ENCODE peak calls at places on chromosomes 5 and 9, in five cellular contexts. C is gastrocnemius medialis, N is tibial artery, A is heart left ventricle, F is small intestine. J is an unnamed sample.
A peak's percentile ranks its signal among the peaks of the same experiment; 100 is the strongest.

GRCh38 chr9:35277649-35278359 is 116.0 kb downstream of the UNC13B start:
- DNase-seq in F (no peak), C (peak; percentile 15), A (peak; percentile 8), N (peak; percentile 24), J (no peak)

GRCh38 chr5:10453564-10453963 is 11.9 kb downstream of the ROPN1L start:
- DNase-seq in F (no peak), N (no peak), A (no peak), C (no peak), J (no peak)

GRCh38 chr9:132168347-132168746 is 6.5 kb downstream of the NTNG2 start:
- DNase-seq in C (no peak), F (no peak), N (no peak), A (peak; percentile 58), J (no peak)

GRCh38 chr5:107103522-107103921 is 567.2 kb downstream of the EFNA5 start:
- DNase-seq in A (no peak), C (no peak), N (no peak), F (no peak), J (no peak)

GRCh38 chr9:37996050-37996811 is 72.8 kb downstream of the SHB start:
- DNase-seq in A (no peak), C (no peak), F (no peak), N (no peak), J (no peak)

GRCh38 chr9:95176755-95177319 is 140.7 kb downstream of the FANCC start:
- DNase-seq in N (no peak), A (no peak), F (no peak), C (no peak), J (no peak)

GRCh38 chr9:131758972-131759647 is 19.2 kb upstream of the RAPGEF1 start:
- DNase-seq in N (no peak), A (no peak), C (no peak), F (peak; percentile 11), J (no peak)

GRCh38 chr9:86795861-86796497 is 151.3 kb downstream of the GAS1 start:
- DNase-seq in C (peak; percentile 19), N (peak; percentile 71), A (peak; percentile 38), F (no peak), J (no peak)

GRCh38 chr5:73280821-73281746 is 108.1 kb downstream of the TMEM174 start:
- DNase-seq in C (no peak), F (peak; percentile 67), N (peak; percentile 45), A (peak; percentile 41), J (no peak)

GRCh38 chr5:59093329-59093728 is 510.5 kb downstream of the RAB3C start:
- DNase-seq in N (no peak), F (peak; percentile 23), C (no peak), A (no peak), J (no peak)

GRCh38 chr9:35489313-35490154 is at the start of gene RUSC2:
- DNase-seq in C (peak; percentile 72), N (peak; percentile 81), F (peak; percentile 63), A (peak; percentile 87), J (peak; percentile 21)

GRCh38 chr9:114687034-114687433 is 5.0 kb upstream of the TEX48 start:
- DNase-seq in N (no peak), A (no peak), C (no peak), F (no peak), J (no peak)

GRCh38 chr9:124520206-124520596 is 13.0 kb upstream of the NR5A1 start:
- DNase-seq in F (peak; percentile 12), A (no peak), N (no peak), C (no peak), J (no peak)

GRCh38 chr5:72248352-72249032 is 71.5 kb downstream of the MRPS27 start:
- DNase-seq in N (peak; percentile 52), A (peak; percentile 62), F (peak; percentile 42), C (no peak), J (no peak)

GRCh38 chr9:27413507-27414214 is 110.4 kb upstream of the IFNK start:
- DNase-seq in F (peak; percentile 35), N (no peak), C (no peak), A (no peak), J (no peak)

GRCh38 chr5:119426059-119426458 is 26.2 kb upstream of the HSD17B4 start:
- DNase-seq in A (no peak), F (no peak), N (no peak), C (no peak), J (no peak)

GRCh38 chr9:108290839-108291585 is 564.8 kb downstream of the ACTL7B start:
- DNase-seq in A (no peak), N (no peak), F (no peak), C (no peak), J (no peak)

GRCh38 chr9:127561491-127562270 is 50.4 kb upstream of the STXBP1 start:
- DNase-seq in C (peak; percentile 47), F (peak; percentile 57), N (peak; percentile 93), A (peak; percentile 79), J (no peak)

GRCh38 chr5:137752873-137753226 is 1.3 kb downstream of the HNRNPA0 start:
- DNase-seq in C (no peak), A (peak; percentile 20), F (peak; percentile 14), N (peak; percentile 23), J (no peak)

GRCh38 chr9:99819123-99819483 is 2.6 kb upstream of the NR4A3 start:
- DNase-seq in F (no peak), A (no peak), N (no peak), C (no peak), J (no peak)

GRCh38 chr9:69469136-69469535 is 144.1 kb downstream of the ENTREP1 start:
- DNase-seq in A (no peak), C (no peak), F (no peak), N (no peak), J (no peak)

GRCh38 chr9:110994771-110995241 is 43.5 kb downstream of the LPAR1 start:
- DNase-seq in C (no peak), N (no peak), A (no peak), F (no peak), J (no peak)

GRCh38 chr9:14749738-14750137 is 27.2 kb upstream of the CER1 start:
- DNase-seq in C (no peak), F (no peak), N (no peak), A (no peak), J (no peak)

GRCh38 chr9:92931606-92932005 is 15.7 kb upstream of the FGD3 start:
- DNase-seq in F (no peak), N (no peak), C (no peak), A (no peak), J (no peak)

GRCh38 chr9:80070071-80070742 is 498.4 kb downstream of the TLE4 start:
- DNase-seq in A (no peak), C (no peak), N (no peak), F (no peak), J (no peak)

GRCh38 chr5:142095035-142095434 is 13.5 kb upstream of the NDFIP1 start:
- DNase-seq in F (no peak), N (no peak), C (no peak), A (no peak), J (no peak)

GRCh38 chr5:108258001-108258400 is 123.9 kb downstream of the FBXL17 start:
- DNase-seq in C (no peak), A (no peak), F (no peak), N (no peak), J (no peak)

GRCh38 chr9:30815585-30815984 is 1568.9 kb upstream of the ACO1 start:
- DNase-seq in N (no peak), F (no peak), A (no peak), C (no peak), J (no peak)

GRCh38 chr5:74275204-74275992 is 365.1 kb downstream of the ENC1 start:
- DNase-seq in F (no peak), C (no peak), N (no peak), A (no peak), J (no peak)

GRCh38 chr5:43485406-43485805 is 1.7 kb upstream of the TMEM267 start:
- DNase-seq in F (peak; percentile 13), A (no peak), C (no peak), N (no peak), J (peak; percentile 12)

GRCh38 chr5:143393516-143393915 is 10.0 kb downstream of the NR3C1 start:
- DNase-seq in N (no peak), F (no peak), C (peak; percentile 14), A (no peak), J (no peak)
- H3K36me3 ChIP-seq in N (no peaks in the 10 kb centered on the region), F (no peaks in the 10 kb centered on the region), C (no peaks in the 10 kb centered on the region), A (no peaks in the 10 kb centered on the region), J (peaks cover 8% of the 10 kb centered on the region)

GRCh38 chr9:91500509-91501011 is 76.9 kb upstream of the NFIL3 start:
- DNase-seq in F (peak; percentile 46), N (no peak), A (no peak), C (no peak), J (no peak)
- H3K4me1 ChIP-seq in F (no peaks in the 10 kb centered on the region), N (no peaks in the 10 kb centered on the region), A (no peaks in the 10 kb centered on the region), C (no peaks in the 10 kb centered on the region), J (no peaks in the 10 kb centered on the region)

GRCh38 chr5:180527659-180528058 is 33.5 kb downstream of the CNOT6 start:
- DNase-seq in F (no peak), A (no peak), C (no peak), N (no peak), J (no peak)

GRCh38 chr5:180533845-180534244 is 39.7 kb downstream of the CNOT6 start:
- DNase-seq in A (no peak), F (no peak), C (no peak), N (no peak), J (no peak)

GRCh38 chr5:180532268-180532667 is 38.1 kb downstream of the CNOT6 start:
- DNase-seq in F (no peak), A (no peak), C (no peak), N (no peak), J (no peak)
- H3K36me3 ChIP-seq in F (peaks cover 4% of the 10 kb centered on the region), A (peaks cover 3% of the 10 kb centered on the region), C (no peaks in the 10 kb centered on the region), N (no peaks in the 10 kb centered on the region), J (peaks cover 33% of the 10 kb centered on the region)

GRCh38 chr9:136530472-136531089 is 15.3 kb downstream of the NOTCH1 start:
- DNase-seq in A (no peak), N (no peak), C (no peak), F (no peak), J (no peak)

GRCh38 chr9:136532799-136533774 is 12.8 kb downstream of the NOTCH1 start:
- DNase-seq in F (peak; percentile 57), C (no peak), N (no peak), A (no peak), J (peak; percentile 86)

GRCh38 chr9:136533775-136534157 is 12.1 kb downstream of the NOTCH1 start:
- DNase-seq in F (peak; percentile 65), C (no peak), A (no peak), N (peak; percentile 46), J (peak; percentile 82)

GRCh38 chr9:136531186-136531903 is 14.5 kb downstream of the NOTCH1 start:
- DNase-seq in C (no peak), N (no peak), F (no peak), A (no peak), J (no peak)

DNA sequence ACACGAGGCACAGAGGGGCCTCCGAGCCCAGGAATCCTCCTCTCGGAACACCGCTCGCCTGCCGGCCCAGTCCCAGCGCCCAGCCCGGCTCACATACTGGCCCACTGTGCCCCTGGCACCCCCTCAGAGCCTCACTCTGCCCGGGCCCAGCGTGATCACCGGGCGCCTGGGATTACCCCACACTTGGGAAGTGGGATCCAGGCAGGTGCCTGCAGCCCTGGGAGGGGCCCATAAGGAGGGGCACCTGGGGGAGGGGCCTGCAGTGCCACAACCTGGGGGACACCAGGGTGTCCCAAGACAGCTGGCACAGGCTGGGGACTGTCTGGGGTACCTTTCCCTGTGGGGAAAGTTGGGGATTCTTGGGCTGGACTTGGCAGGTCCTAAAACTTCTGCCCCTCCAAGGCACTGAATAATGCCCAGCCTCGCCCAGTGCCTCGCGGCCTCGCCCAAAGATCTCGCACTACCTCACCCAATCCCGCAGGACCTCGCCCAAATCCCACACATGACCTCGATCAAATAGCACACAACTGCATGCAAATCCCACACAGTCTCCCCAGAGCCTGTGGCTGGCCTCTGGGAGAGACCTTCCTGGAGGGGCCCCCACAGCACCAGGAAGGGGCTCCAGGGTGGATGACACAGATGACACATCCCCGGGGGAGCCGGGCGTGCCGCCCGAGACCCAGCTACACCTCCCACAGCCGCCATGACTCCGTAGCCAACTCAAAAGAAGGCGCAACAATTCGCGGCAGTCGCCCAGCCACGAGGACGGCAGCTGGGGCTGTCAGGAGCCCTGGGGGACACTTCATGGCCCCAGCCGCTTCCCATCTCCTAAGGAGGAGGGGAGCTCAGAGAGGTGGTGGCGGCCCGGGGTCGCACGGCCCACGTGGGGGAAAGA is 13.7 kb downstream of the NOTCH1 start:
- DNase-seq in F (peak; percentile 53), C (no peak), N (no peak), A (no peak), J (no peak)
- H3K4me1 ChIP-seq in F (peaks cover 14% of the 10 kb centered on the region), C (peaks cover 33% of the 10 kb centered on the region), N (peaks cover 43% of the 10 kb centered on the region), A (peaks cover 81% of the 10 kb centered on the region), J (peaks cover 77% of the 10 kb centered on the region)